ENCODE peak calls at places on chromosomes 13 and 19, in six cellular contexts. M is brain microvascular endothelial cell, S is Caco-2, H is WERI-Rb-1, X is cardiac muscle cell, E is adrenal gland. D is an unnamed sample. For H3K36me3, the result is how much of the 10 kb centered on the place peaks cover.

GRCh38 chr19:38483016-38483630 is 49.6 kb downstream of the RYR1 start:
- DNase-seq in M (no peak), S (no peak), H (no peak), X (no peak), E (no peak), D (no peak)

GRCh38 chr13:102651392-102651791 is 43.5 kb downstream of the METTL21C start:
- DNase-seq in M (no peak), S (peak), H (no peak), X (no peak), E (no peak), D (no peak)

GRCh38 chr19:8254286-8255001 is 45.3 kb downstream of the CERS4 start:
- DNase-seq in M (no peak), S (no peak), H (no peak), X (no peak), E (no peak), D (no peak)

GRCh38 chr19:50155520-50156109 is 7.5 kb downstream of the IZUMO2 start:
- DNase-seq in M (no peak), S (no peak), H (no peak), X (no peak), E (no peak), D (no peak)

GRCh38 chr19:19372656-19373416 is 32.6 kb upstream of the GATAD2A start:
- DNase-seq in M (peak), S (peak), H (peak), X (no peak), E (peak), D (no peak)

GRCh38 chr13:28204690-28205443 is 66.5 kb downstream of the PAN3 start:
- DNase-seq in M (no peak), S (no peak), H (no peak), X (no peak), E (no peak), D (no peak)

GRCh38 chr13:76885203-76886004 is 801 bp downstream of the KCTD12 start:
- DNase-seq in M (peak), S (peak), H (peak), X (peak), E (peak), D (no peak)

GRCh38 chr19:13033819-13034611 is 38.7 kb downstream of the NFIX start:
- DNase-seq in M (no peak), S (peak), H (peak), X (peak), E (peak), D (no peak)

GRCh38 chr19:19537321-19538048 is 580 bp upstream of the CILP2 start:
- DNase-seq in M (no peak), S (no peak), H (no peak), X (no peak), E (no peak), D (no peak)

GRCh38 chr13:79741006-79741405 is 260.1 kb downstream of the NDFIP2 start:
- DNase-seq in M (peak), S (peak), H (no peak), X (peak), E (peak), D (peak)

GRCh38 chr19:45876411-45877197 is 9.3 kb downstream of the IRF2BP1 start:
- DNase-seq in M (peak), S (no peak), H (no peak), X (peak), E (no peak), D (no peak)

GRCh38 chr13:20360041-20360491 is 127.9 kb upstream of the GJB6 start:
- DNase-seq in M (peak), S (no peak), H (no peak), X (no peak), E (peak), D (no peak)

GRCh38 chr19:15236886-15237285 is 4.6 kb upstream of the EPHX3 start:
- DNase-seq in M (no peak), S (no peak), H (no peak), X (no peak), E (no peak), D (no peak)
- H3K36me3 ChIP-seq in M (half or more), S (under half), H (half or more), X (under half), E (under half), D (under half)

GRCh38 chr13:112842931-112843391 is 126.1 kb upstream of the MCF2L start:
- DNase-seq in M (no peak), S (no peak), H (no peak), X (no peak), E (no peak), D (no peak)
- H3K36me3 ChIP-seq in M (under half), S (under half), H (half or more), X (under half), E (under half), D (under half)

DNA sequence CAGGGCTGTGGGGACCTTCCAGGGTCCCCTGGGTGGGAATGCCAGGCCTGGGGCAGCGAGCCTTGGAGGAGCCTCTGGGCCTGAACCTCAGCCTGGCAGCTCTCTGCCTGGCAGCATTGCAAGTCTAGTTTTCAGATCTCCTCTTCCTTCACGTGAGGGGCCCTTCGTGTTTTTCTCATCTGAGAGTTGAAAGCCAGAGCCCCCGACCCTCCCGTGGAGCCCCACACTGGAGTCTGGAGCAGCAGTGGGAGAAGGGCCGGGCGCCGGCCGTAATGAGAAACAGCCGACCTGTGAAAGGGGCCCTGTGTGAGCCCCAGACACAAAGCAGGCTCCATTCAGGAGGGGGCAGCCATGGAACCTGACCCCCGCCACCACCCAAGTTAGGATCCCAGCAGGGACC is 19.3 kb downstream of the TMED1 start:
- DNase-seq in M (no peak), S (no peak), H (no peak), X (no peak), E (no peak), D (no peak)
- H3K36me3 ChIP-seq in M (under half), S (under half), H (under half), X (under half), E (under half), D (under half)

GRCh38 chr13:45811891-45812583 is 39.5 kb downstream of the SIAH3 start:
- DNase-seq in M (no peak), S (no peak), H (no peak), X (no peak), E (peak), D (no peak)

GRCh38 chr13:45812599-45813372 is 38.8 kb downstream of the SIAH3 start:
- DNase-seq in M (no peak), S (no peak), H (no peak), X (no peak), E (no peak), D (no peak)

GRCh38 chr13:45809810-45810394 is 41.7 kb downstream of the SIAH3 start:
- DNase-seq in M (peak), S (no peak), H (no peak), X (no peak), E (no peak), D (no peak)

GRCh38 chr13:45807520-45808099 is 43.9 kb downstream of the SIAH3 start:
- DNase-seq in M (peak), S (peak), H (peak), X (peak), E (peak), D (peak)
- H3K36me3 ChIP-seq in M (under half), S (under half), H (under half), X (under half), E (under half), D (under half)

GRCh38 chr19:55405638-55406037 is 1.9 kb downstream of the UBE2S start:
- DNase-seq in M (no peak), S (no peak), H (no peak), X (no peak), E (no peak), D (no peak)
- H3K36me3 ChIP-seq in M (under half), S (under half), H (half or more), X (under half), E (under half), D (under half)

DNA sequence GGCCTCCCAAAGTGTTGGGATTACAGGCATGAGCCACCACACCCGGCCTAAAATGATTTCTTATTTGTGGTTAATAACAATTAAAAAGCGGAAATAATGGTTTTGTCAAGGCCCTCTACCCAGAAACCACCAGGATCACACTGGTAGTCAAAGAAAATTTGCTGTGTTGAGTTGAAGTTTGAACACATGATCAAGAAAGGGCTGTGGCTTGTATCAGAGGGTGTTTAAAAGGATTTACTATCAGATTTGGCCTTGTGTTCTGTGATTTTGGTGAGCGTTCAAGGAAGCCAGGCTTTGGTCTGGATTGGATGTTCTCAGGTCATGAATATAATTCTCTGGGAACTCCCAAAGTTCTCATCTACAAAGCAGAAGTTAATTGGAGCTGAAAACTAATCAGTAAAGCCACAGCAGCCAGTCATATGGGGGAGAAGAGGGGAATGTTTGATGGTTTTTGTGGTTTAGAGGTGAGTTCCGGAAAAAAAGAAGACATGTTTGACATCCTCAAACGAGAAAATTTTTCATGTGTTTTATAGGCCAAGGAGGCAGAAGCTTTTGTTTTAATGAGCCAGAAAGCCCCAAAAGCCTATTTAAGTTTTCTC is 10.6 kb upstream of the ZNF556 start:
- DNase-seq in M (no peak), S (no peak), H (no peak), X (no peak), E (no peak), D (no peak)
- H3K36me3 ChIP-seq in M (under half), S (under half), H (under half), X (under half), E (under half), D (under half)

GRCh38 chr19:882871-883497 is 10.0 kb downstream of the MED16 start:
- DNase-seq in M (no peak), S (no peak), H (no peak), X (no peak), E (no peak), D (no peak)

GRCh38 chr19:887072-887471 is 5.9 kb downstream of the MED16 start:
- DNase-seq in M (peak), S (no peak), H (no peak), X (peak), E (no peak), D (no peak)

GRCh38 chr19:885536-886224 is 7.3 kb downstream of the MED16 start:
- DNase-seq in M (no peak), S (no peak), H (no peak), X (no peak), E (no peak), D (no peak)

GRCh38 chr19:883661-884211 is 9.3 kb downstream of the MED16 start:
- DNase-seq in M (no peak), S (peak), H (no peak), X (no peak), E (no peak), D (no peak)

GRCh38 chr19:884420-885211 is 8.4 kb downstream of the MED16 start:
- DNase-seq in M (no peak), S (no peak), H (no peak), X (no peak), E (no peak), D (no peak)
- H3K36me3 ChIP-seq in M (half or more), S (under half), H (half or more), X (under half), E (under half), D (under half)

D was measured in kidney epithelial cell.